ENCODE peak calls at places on chromosome 10, in six cellular contexts. One of them, this sample, is unnamed.

GRCh38 chr10:88385601-88386203 is 197.4 kb downstream of the RNLS start:
- DNase-seq in CD8-positive, alpha-beta T cell: peak
- DNase-seq in substantia nigra: no peak
- DNase-seq in stomach: peak
- DNase-seq in naive thymus-derived CD4-positive, alpha-beta T cell: peak
- DNase-seq in HCT116: peak
- DNase-seq in this sample: peak

GRCh38 chr10:7417103-7417623 is 6.3 kb upstream of the SFMBT2 start:
- DNase-seq in stomach: no peak
- DNase-seq in substantia nigra: no peak
- DNase-seq in naive thymus-derived CD4-positive, alpha-beta T cell: peak
- DNase-seq in CD8-positive, alpha-beta T cell: no peak
- DNase-seq in HCT116: peak
- DNase-seq in this sample: no peak

GRCh38 chr10:73771722-73772279 is 10.0 kb upstream of the CHCHD1 start:
- DNase-seq in substantia nigra: no peak
- DNase-seq in HCT116: peak
- DNase-seq in stomach: peak
- DNase-seq in naive thymus-derived CD4-positive, alpha-beta T cell: peak
- DNase-seq in CD8-positive, alpha-beta T cell: peak
- DNase-seq in this sample: no peak

GRCh38 chr10:48296699-48297098 is 9.8 kb upstream of the MAPK8 start:
- DNase-seq in naive thymus-derived CD4-positive, alpha-beta T cell: no peak
- DNase-seq in HCT116: no peak
- DNase-seq in stomach: no peak
- DNase-seq in CD8-positive, alpha-beta T cell: no peak
- DNase-seq in substantia nigra: no peak
- DNase-seq in this sample: no peak

GRCh38 chr10:131312261-131312801 is 810 bp upstream of the TCERG1L start:
- DNase-seq in substantia nigra: no peak
- DNase-seq in stomach: no peak
- DNase-seq in HCT116: no peak
- DNase-seq in CD8-positive, alpha-beta T cell: no peak
- DNase-seq in naive thymus-derived CD4-positive, alpha-beta T cell: no peak
- DNase-seq in this sample: no peak

GRCh38 chr10:76430330-76430729 is 998.9 kb downstream of the LRMDA start:
- DNase-seq in stomach: no peak
- DNase-seq in substantia nigra: no peak
- DNase-seq in HCT116: no peak
- DNase-seq in CD8-positive, alpha-beta T cell: no peak
- DNase-seq in naive thymus-derived CD4-positive, alpha-beta T cell: no peak
- DNase-seq in this sample: no peak

GRCh38 chr10:110600487-110601101 is 33.1 kb downstream of the SMC3 start:
- DNase-seq in stomach: no peak
- DNase-seq in substantia nigra: no peak
- DNase-seq in CD8-positive, alpha-beta T cell: no peak
- DNase-seq in HCT116: peak
- DNase-seq in naive thymus-derived CD4-positive, alpha-beta T cell: no peak
- DNase-seq in this sample: no peak

GRCh38 chr10:72081772-72082590 is 6.4 kb downstream of the SPOCK2 start:
- DNase-seq in HCT116: no peak
- DNase-seq in CD8-positive, alpha-beta T cell: no peak
- DNase-seq in substantia nigra: no peak
- DNase-seq in naive thymus-derived CD4-positive, alpha-beta T cell: no peak
- DNase-seq in stomach: peak
- DNase-seq in this sample: peak

GRCh38 chr10:46050956-46051355 is 4.9 kb upstream of the MSMB start:
- DNase-seq in HCT116: no peak
- DNase-seq in CD8-positive, alpha-beta T cell: no peak
- DNase-seq in naive thymus-derived CD4-positive, alpha-beta T cell: no peak
- DNase-seq in stomach: no peak
- DNase-seq in substantia nigra: no peak
- DNase-seq in this sample: no peak

GRCh38 chr10:92054807-92055206 is 131.2 kb downstream of the BTAF1 start:
- DNase-seq in HCT116: no peak
- DNase-seq in naive thymus-derived CD4-positive, alpha-beta T cell: no peak
- DNase-seq in stomach: no peak
- DNase-seq in CD8-positive, alpha-beta T cell: no peak
- DNase-seq in substantia nigra: no peak
- DNase-seq in this sample: no peak

GRCh38 chr10:105189464-105189800 is 548.3 kb downstream of the SORCS3 start:
- DNase-seq in naive thymus-derived CD4-positive, alpha-beta T cell: no peak
- DNase-seq in CD8-positive, alpha-beta T cell: no peak
- DNase-seq in substantia nigra: no peak
- DNase-seq in stomach: no peak
- DNase-seq in HCT116: no peak
- DNase-seq in this sample: no peak

GRCh38 chr10:43955002-43955596 is 306.4 kb upstream of the ZNF32 start:
- DNase-seq in HCT116: no peak
- DNase-seq in naive thymus-derived CD4-positive, alpha-beta T cell: no peak
- DNase-seq in substantia nigra: no peak
- DNase-seq in CD8-positive, alpha-beta T cell: no peak
- DNase-seq in stomach: no peak
- DNase-seq in this sample: no peak

GRCh38 chr10:61882621-61883375 is 18.7 kb upstream of the ARID5B start:
- DNase-seq in stomach: no peak
- DNase-seq in CD8-positive, alpha-beta T cell: no peak
- DNase-seq in substantia nigra: no peak
- DNase-seq in HCT116: no peak
- DNase-seq in naive thymus-derived CD4-positive, alpha-beta T cell: no peak
- DNase-seq in this sample: no peak

GRCh38 chr10:57891201-57892006 is 376.3 kb downstream of the IPMK start:
- DNase-seq in stomach: no peak
- DNase-seq in naive thymus-derived CD4-positive, alpha-beta T cell: no peak
- DNase-seq in CD8-positive, alpha-beta T cell: no peak
- DNase-seq in HCT116: no peak
- DNase-seq in substantia nigra: no peak
- DNase-seq in this sample: no peak

GRCh38 chr10:60434418-60435046 is 44.9 kb upstream of the ANK3 start:
- DNase-seq in substantia nigra: no peak
- DNase-seq in naive thymus-derived CD4-positive, alpha-beta T cell: no peak
- DNase-seq in CD8-positive, alpha-beta T cell: no peak
- DNase-seq in HCT116: peak
- DNase-seq in stomach: no peak
- DNase-seq in this sample: no peak

GRCh38 chr10:101839421-101840063 is 4.1 kb downstream of the KCNIP2 start:
- DNase-seq in substantia nigra: no peak
- DNase-seq in naive thymus-derived CD4-positive, alpha-beta T cell: no peak
- DNase-seq in stomach: peak
- DNase-seq in CD8-positive, alpha-beta T cell: peak
- DNase-seq in HCT116: peak
- DNase-seq in this sample: no peak

GRCh38 chr10:120328647-120329046 is 128.4 kb upstream of the PLPP4 start:
- DNase-seq in naive thymus-derived CD4-positive, alpha-beta T cell: no peak
- DNase-seq in CD8-positive, alpha-beta T cell: no peak
- DNase-seq in substantia nigra: no peak
- DNase-seq in HCT116: no peak
- DNase-seq in stomach: no peak
- DNase-seq in this sample: no peak

GRCh38 chr10:112671743-112672142 is 224.7 kb downstream of the VTI1A start:
- DNase-seq in CD8-positive, alpha-beta T cell: no peak
- DNase-seq in substantia nigra: no peak
- DNase-seq in HCT116: no peak
- DNase-seq in stomach: no peak
- DNase-seq in naive thymus-derived CD4-positive, alpha-beta T cell: no peak
- DNase-seq in this sample: no peak

GRCh38 chr10:4028027-4028471 is 243.0 kb upstream of the KLF6 start:
- DNase-seq in substantia nigra: no peak
- DNase-seq in HCT116: no peak
- DNase-seq in CD8-positive, alpha-beta T cell: no peak
- DNase-seq in stomach: no peak
- DNase-seq in naive thymus-derived CD4-positive, alpha-beta T cell: no peak
- DNase-seq in this sample: peak

GRCh38 chr10:29734980-29735627 is 100.3 kb upstream of the SVIL start:
- DNase-seq in substantia nigra: no peak
- DNase-seq in CD8-positive, alpha-beta T cell: peak
- DNase-seq in HCT116: no peak
- DNase-seq in stomach: peak
- DNase-seq in naive thymus-derived CD4-positive, alpha-beta T cell: peak
- DNase-seq in this sample: no peak

GRCh38 chr10:6464862-6465430 is 115.1 kb downstream of the PRKCQ start:
- DNase-seq in HCT116: no peak
- DNase-seq in CD8-positive, alpha-beta T cell: no peak
- DNase-seq in substantia nigra: no peak
- DNase-seq in stomach: no peak
- DNase-seq in naive thymus-derived CD4-positive, alpha-beta T cell: no peak
- DNase-seq in this sample: no peak

GRCh38 chr10:89185658-89186057 is 21.5 kb downstream of the CH25H start:
- DNase-seq in substantia nigra: no peak
- DNase-seq in CD8-positive, alpha-beta T cell: no peak
- DNase-seq in naive thymus-derived CD4-positive, alpha-beta T cell: no peak
- DNase-seq in HCT116: no peak
- DNase-seq in stomach: no peak
- DNase-seq in this sample: no peak

GRCh38 chr10:5813091-5813340 is 218 bp downstream of the GDI2 start:
- DNase-seq in CD8-positive, alpha-beta T cell: no peak
- DNase-seq in HCT116: no peak
- DNase-seq in stomach: no peak
- DNase-seq in naive thymus-derived CD4-positive, alpha-beta T cell: no peak
- DNase-seq in substantia nigra: no peak
- DNase-seq in this sample: no peak

GRCh38 chr10:30488319-30488718 is 54.3 kb downstream of the MAP3K8 start:
- DNase-seq in substantia nigra: no peak
- DNase-seq in stomach: no peak
- DNase-seq in naive thymus-derived CD4-positive, alpha-beta T cell: no peak
- DNase-seq in CD8-positive, alpha-beta T cell: no peak
- DNase-seq in HCT116: no peak
- DNase-seq in this sample: no peak

DNA sequence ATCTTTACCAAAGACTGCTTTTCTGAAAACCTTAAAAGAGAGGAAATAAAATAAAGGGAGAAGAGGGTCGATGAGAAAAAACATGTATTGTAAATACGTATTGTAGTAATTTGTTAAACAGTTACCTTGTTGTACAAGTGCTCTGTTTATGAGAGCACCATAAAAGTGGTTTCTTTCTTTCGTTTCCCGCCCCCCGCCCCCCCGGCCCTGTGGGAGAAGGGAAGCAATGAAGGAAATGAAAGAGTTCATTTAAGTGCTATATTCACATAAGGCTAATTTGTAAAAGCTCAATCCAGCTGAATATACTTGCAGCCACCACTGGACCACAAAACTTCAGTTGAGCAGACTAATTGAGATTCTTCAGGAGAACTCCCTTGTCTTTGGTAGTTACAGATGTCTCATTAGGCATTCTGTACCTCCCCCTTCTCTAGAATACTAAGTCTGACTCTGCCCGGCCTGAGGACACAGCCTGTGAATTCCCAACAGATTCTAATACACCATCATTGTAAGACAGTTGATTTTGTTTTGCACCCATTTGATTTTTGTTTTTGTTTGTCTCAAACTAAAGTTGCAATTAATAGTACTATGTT is 124.9 kb downstream of the ARHGAP12 start:
- DNase-seq in substantia nigra: no peak
- DNase-seq in CD8-positive, alpha-beta T cell: no peak
- DNase-seq in naive thymus-derived CD4-positive, alpha-beta T cell: no peak
- DNase-seq in HCT116: no peak
- DNase-seq in stomach: no peak
- DNase-seq in this sample: no peak
- H3K27ac ChIP-seq in substantia nigra: no peak
- H3K27ac ChIP-seq in CD8-positive, alpha-beta T cell: no peak
- H3K27ac ChIP-seq in naive thymus-derived CD4-positive, alpha-beta T cell: no peak
- H3K27ac ChIP-seq in HCT116: no peak
- H3K27ac ChIP-seq in stomach: peak
- H3K27ac ChIP-seq in this sample: no peak

GRCh38 chr10:118730699-118731456 is 23.9 kb downstream of the CACUL1 start:
- DNase-seq in substantia nigra: no peak
- DNase-seq in naive thymus-derived CD4-positive, alpha-beta T cell: no peak
- DNase-seq in stomach: no peak
- DNase-seq in HCT116: no peak
- DNase-seq in CD8-positive, alpha-beta T cell: no peak
- DNase-seq in this sample: peak
- H3K27ac ChIP-seq in substantia nigra: no peak
- H3K27ac ChIP-seq in naive thymus-derived CD4-positive, alpha-beta T cell: no peak
- H3K27ac ChIP-seq in stomach: peak
- H3K27ac ChIP-seq in HCT116: no peak
- H3K27ac ChIP-seq in CD8-positive, alpha-beta T cell: no peak
- H3K27ac ChIP-seq in this sample: peak

DNA sequence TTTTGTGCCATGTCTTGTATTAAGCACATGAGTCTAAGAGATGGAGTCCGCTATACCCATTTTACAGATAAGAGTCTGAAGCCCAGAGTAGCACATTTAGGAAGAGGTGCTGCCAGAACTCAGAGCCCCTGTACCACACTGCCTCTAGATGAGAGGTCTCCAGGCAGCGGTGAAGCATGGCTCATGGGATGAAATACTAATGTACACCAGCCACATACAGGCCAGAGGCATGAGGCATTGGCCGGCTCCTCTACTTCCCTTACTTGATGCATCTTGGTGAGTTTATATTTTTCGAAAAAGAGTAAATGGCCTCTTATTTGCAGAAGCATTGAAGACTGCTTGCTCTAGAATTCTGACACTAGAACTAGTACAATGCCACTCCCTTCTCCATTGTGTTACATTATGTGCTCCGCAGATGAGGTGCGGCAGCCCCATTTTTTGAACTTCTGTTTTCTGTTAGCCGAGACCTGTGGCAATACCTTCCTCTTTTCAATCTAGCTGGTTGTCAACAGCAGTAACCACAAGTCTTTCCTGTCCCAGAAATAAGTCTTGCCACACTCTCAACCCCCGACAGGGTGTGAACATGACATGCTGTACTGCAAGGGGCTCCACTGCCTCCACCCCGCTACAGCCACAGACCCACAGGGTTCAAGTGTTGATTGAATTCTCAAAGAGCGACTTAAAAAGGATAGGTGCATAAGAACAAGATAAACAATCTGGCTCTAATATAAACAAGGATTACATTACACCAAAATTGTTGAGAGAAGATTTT is 145.3 kb downstream of the CELF2 start:
- DNase-seq in substantia nigra: no peak
- DNase-seq in HCT116: no peak
- DNase-seq in naive thymus-derived CD4-positive, alpha-beta T cell: peak
- DNase-seq in CD8-positive, alpha-beta T cell: peak
- DNase-seq in stomach: peak
- DNase-seq in this sample: no peak
- H3K27ac ChIP-seq in substantia nigra: peak
- H3K27ac ChIP-seq in HCT116: no peak
- H3K27ac ChIP-seq in naive thymus-derived CD4-positive, alpha-beta T cell: peak
- H3K27ac ChIP-seq in CD8-positive, alpha-beta T cell: peak
- H3K27ac ChIP-seq in stomach: peak
- H3K27ac ChIP-seq in this sample: no peak

GRCh38 chr10:15563161-15563715 is 156.5 kb downstream of the ITGA8 start:
- DNase-seq in HCT116: no peak
- DNase-seq in stomach: no peak
- DNase-seq in naive thymus-derived CD4-positive, alpha-beta T cell: no peak
- DNase-seq in CD8-positive, alpha-beta T cell: no peak
- DNase-seq in substantia nigra: no peak
- DNase-seq in this sample: no peak

GRCh38 chr10:15571570-15571969 is 148.2 kb downstream of the ITGA8 start:
- DNase-seq in CD8-positive, alpha-beta T cell: no peak
- DNase-seq in HCT116: no peak
- DNase-seq in stomach: no peak
- DNase-seq in naive thymus-derived CD4-positive, alpha-beta T cell: no peak
- DNase-seq in substantia nigra: no peak
- DNase-seq in this sample: no peak

GRCh38 chr10:15562116-15562515 is 157.6 kb downstream of the ITGA8 start:
- DNase-seq in CD8-positive, alpha-beta T cell: no peak
- DNase-seq in substantia nigra: no peak
- DNase-seq in naive thymus-derived CD4-positive, alpha-beta T cell: no peak
- DNase-seq in HCT116: no peak
- DNase-seq in stomach: no peak
- DNase-seq in this sample: no peak

GRCh38 chr10:15562578-15562977 is 157.1 kb downstream of the ITGA8 start:
- DNase-seq in stomach: no peak
- DNase-seq in CD8-positive, alpha-beta T cell: no peak
- DNase-seq in naive thymus-derived CD4-positive, alpha-beta T cell: no peak
- DNase-seq in HCT116: no peak
- DNase-seq in substantia nigra: no peak
- DNase-seq in this sample: no peak

GRCh38 chr10:15567952-15568351 is 151.8 kb downstream of the ITGA8 start:
- DNase-seq in naive thymus-derived CD4-positive, alpha-beta T cell: no peak
- DNase-seq in substantia nigra: no peak
- DNase-seq in CD8-positive, alpha-beta T cell: no peak
- DNase-seq in HCT116: no peak
- DNase-seq in stomach: no peak
- DNase-seq in this sample: no peak
- H3K27ac ChIP-seq in naive thymus-derived CD4-positive, alpha-beta T cell: no peak
- H3K27ac ChIP-seq in substantia nigra: no peak
- H3K27ac ChIP-seq in CD8-positive, alpha-beta T cell: no peak
- H3K27ac ChIP-seq in HCT116: no peak
- H3K27ac ChIP-seq in stomach: no peak
- H3K27ac ChIP-seq in this sample: no peak